ENCODE peak calls at places on chromosomes 6 and 20, in seven cellular contexts. U is psoas muscle, B is mesenchymal stem cell, L is mesendoderm, T is NT2/D1, X is transverse colon, S is heart left ventricle. F is an unnamed sample. For H3K4me1, the result is how much of the 10 kb centered on the place peaks cover.

GRCh38 chr20:34390769-34391447 is 27.8 kb downstream of the ITCH start:
- DNase-seq in U (peak), B (peak), L (peak), T (no peak), X (peak), S (no peak), F (peak)

GRCh38 chr6:109790131-109790530 is 99.0 kb downstream of the FIG4 start:
- DNase-seq in U (no peak), B (peak), L (peak), T (no peak), X (no peak), S (no peak), F (no peak)

GRCh38 chr6:64926051-64926450 is 781.0 kb downstream of the EYS start:
- DNase-seq in U (no peak), B (no peak), L (no peak), T (no peak), X (no peak), S (no peak), F (no peak)

GRCh38 chr6:48412656-48413055 is 301.7 kb upstream of the PTCHD4 start:
- DNase-seq in U (no peak), B (no peak), L (no peak), T (no peak), X (no peak), S (no peak), F (no peak)

GRCh38 chr6:35757461-35758123 is 18.8 kb upstream of the CLPSL2 start:
- DNase-seq in U (no peak), B (peak), L (peak), T (no peak), X (no peak), S (no peak), F (no peak)

GRCh38 chr6:169589699-169590257 is 112.1 kb downstream of the WDR27 start:
- DNase-seq in U (no peak), B (peak), L (no peak), T (no peak), X (no peak), S (no peak), F (no peak)

GRCh38 chr20:6333110-6333509 is 210.3 kb upstream of the FERMT1 start:
- DNase-seq in U (no peak), B (no peak), L (peak), T (peak), X (no peak), S (no peak), F (no peak)

GRCh38 chr6:116278853-116279231 is 888 bp downstream of the TSPYL1 start:
- DNase-seq in U (peak), B (no peak), L (no peak), T (no peak), X (no peak), S (peak), F (peak)

GRCh38 chr6:26347699-26348098 is 17.3 kb upstream of the BTN3A2 start:
- DNase-seq in U (no peak), B (no peak), L (no peak), T (no peak), X (no peak), S (no peak), F (no peak)

GRCh38 chr20:23139524-23139923 is 53.4 kb upstream of the CD93 start:
- DNase-seq in U (peak), B (no peak), L (no peak), T (no peak), X (no peak), S (no peak), F (peak)

GRCh38 chr6:37602801-37603200 is 94.9 kb downstream of the MDGA1 start:
- DNase-seq in U (no peak), B (no peak), L (no peak), T (no peak), X (no peak), S (no peak), F (no peak)

GRCh38 chr6:130324657-130325056 is 41.2 kb upstream of the TMEM200A start:
- DNase-seq in U (no peak), B (no peak), L (no peak), T (no peak), X (no peak), S (no peak), F (no peak)

GRCh38 chr6:8157839-8158238 is 55.5 kb upstream of the EEF1E1 start:
- DNase-seq in U (no peak), B (no peak), L (peak), T (no peak), X (peak), S (no peak), F (no peak)

GRCh38 chr20:61429458-61430227 is 177.6 kb downstream of the CDH4 start:
- DNase-seq in U (no peak), B (no peak), L (no peak), T (no peak), X (no peak), S (no peak), F (no peak)

GRCh38 chr6:34414999-34415858 is 10.6 kb downstream of the RPS10 start:
- DNase-seq in U (no peak), B (peak), L (peak), T (no peak), X (peak), S (no peak), F (peak)

GRCh38 chr6:151680846-151681425 is 126.5 kb upstream of the ESR1 start:
- DNase-seq in U (no peak), B (no peak), L (no peak), T (no peak), X (no peak), S (no peak), F (no peak)

GRCh38 chr6:109165392-109165964 is 70.2 kb downstream of the CEP57L1 start:
- DNase-seq in U (peak), B (peak), L (peak), T (no peak), X (peak), S (no peak), F (peak)

GRCh38 chr20:47545499-47545898 is 43.8 kb downstream of the NCOA3 start:
- DNase-seq in U (no peak), B (no peak), L (no peak), T (no peak), X (no peak), S (no peak), F (no peak)
- H3K4me1 ChIP-seq in U (under half), B (under half), L (under half), T (under half), X (under half), S (under half), F (under half)

GRCh38 chr6:105871542-105871941 is 214.6 kb upstream of the PRDM1 start:
- DNase-seq in U (no peak), B (no peak), L (no peak), T (no peak), X (no peak), S (no peak), F (no peak)
- H3K4me1 ChIP-seq in U (under half), B (under half), L (under half), T (under half), X (under half), S (under half), F (under half)

GRCh38 chr6:121998631-121999030 is 400.8 kb upstream of the HSF2 start:
- DNase-seq in U (no peak), B (no peak), L (no peak), T (no peak), X (no peak), S (no peak), F (no peak)
- H3K4me1 ChIP-seq in U (under half), B (under half), L (under half), T (under half), X (under half), S (under half), F (under half)

DNA sequence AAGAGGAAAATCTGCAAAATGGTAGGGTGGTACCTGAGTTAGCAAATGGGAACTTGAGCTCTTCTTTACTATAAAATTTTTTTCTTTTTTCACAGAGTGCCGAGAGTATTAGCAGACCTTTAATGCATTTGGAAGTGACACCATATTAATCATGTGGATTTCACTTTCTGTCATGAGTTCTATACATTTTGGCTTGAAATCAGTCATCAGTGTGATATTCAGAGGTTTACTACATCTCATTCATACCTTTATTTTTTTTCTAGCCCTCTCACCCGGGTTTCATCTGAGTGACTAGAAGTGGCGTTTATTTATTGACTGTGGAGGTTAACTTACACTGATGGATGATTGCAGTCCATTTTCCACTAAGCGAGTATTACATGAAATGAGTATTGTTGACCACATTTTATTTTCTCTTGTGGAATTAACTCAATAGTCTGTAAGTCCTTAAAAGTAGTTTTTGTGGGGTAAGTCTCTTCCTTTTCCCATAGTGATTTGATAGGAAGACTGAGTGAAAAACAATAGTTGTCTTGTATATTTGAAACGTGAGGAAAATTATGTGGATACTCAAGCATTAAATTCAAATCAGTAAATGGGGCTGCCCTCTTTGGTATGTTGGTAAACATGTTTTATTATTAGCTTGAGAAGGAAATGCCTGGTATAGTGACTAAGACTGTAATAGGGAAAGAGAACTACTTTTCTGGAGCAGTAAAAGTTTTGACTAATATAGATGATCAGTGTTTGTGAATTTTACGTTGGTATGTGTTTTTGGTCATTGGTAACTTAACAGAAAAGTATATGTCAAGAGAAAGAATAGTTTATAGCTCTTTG is 55.5 kb downstream of the JARID2 start:
- DNase-seq in U (no peak), B (no peak), L (no peak), T (no peak), X (no peak), S (no peak), F (no peak)
- H3K4me1 ChIP-seq in U (half or more), B (under half), L (under half), T (under half), X (under half), S (under half), F (half or more)

DNA sequence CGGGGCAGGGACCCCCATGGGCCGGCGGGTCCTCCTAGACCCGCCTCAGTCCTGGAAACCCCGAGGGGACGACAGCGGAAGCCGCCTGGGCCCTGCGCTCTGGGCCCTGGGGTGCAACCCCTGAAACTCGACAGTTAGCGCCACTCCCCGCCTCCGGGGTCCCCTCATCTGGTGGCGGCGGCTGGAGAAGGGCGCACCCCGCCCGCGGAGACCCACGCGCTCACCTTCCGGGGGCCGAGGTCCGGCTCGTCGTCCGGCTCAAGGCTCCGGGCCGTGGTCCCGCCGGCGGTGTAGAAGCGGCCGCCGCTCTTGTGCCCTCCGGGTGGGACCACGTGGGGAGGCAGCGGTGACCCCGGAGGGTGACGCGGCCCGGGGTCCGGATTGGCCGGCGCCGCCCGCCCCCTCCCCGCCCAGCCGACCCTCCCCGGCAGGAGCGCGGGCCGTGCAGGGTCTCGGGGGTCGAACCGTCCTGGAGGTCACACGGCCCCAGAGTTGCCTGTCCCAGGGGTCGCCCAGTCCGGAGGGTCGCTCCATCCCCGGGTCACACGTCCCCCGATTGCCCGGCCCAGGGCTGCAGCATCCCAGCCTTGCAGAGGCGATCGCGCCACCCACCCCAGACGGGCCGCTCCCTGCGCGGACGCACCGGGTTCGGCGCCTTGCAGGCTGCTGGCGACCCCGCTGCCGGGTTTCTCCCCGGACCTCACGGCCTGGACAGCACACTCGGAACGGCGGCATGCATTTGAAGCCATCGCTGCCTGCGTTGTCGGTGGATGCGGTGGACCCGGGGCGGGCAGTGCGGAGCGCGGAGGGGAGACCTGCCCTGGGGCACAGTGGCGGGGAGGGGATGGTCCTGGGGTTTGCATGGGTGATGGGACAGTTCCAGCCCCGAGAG is 22.4 kb upstream of the FRMD1 start:
- DNase-seq in U (peak), B (no peak), L (no peak), T (no peak), X (no peak), S (peak), F (no peak)
- H3K4me1 ChIP-seq in U (under half), B (under half), L (under half), T (under half), X (under half), S (under half), F (under half)

GRCh38 chr20:25225642-25226432 is 22.0 kb upstream of the PYGB start:
- DNase-seq in U (no peak), B (no peak), L (no peak), T (no peak), X (no peak), S (peak), F (no peak)

GRCh38 chr20:25223765-25224720 is 23.8 kb upstream of the PYGB start:
- DNase-seq in U (no peak), B (no peak), L (no peak), T (no peak), X (no peak), S (no peak), F (no peak)

GRCh38 chr20:25223179-25223661 is 24.7 kb upstream of the PYGB start:
- DNase-seq in U (no peak), B (peak), L (peak), T (peak), X (peak), S (no peak), F (no peak)

GRCh38 chr20:25226433-25227316 is 21.2 kb upstream of the PYGB start:
- DNase-seq in U (no peak), B (no peak), L (no peak), T (no peak), X (no peak), S (no peak), F (peak)

DNA sequence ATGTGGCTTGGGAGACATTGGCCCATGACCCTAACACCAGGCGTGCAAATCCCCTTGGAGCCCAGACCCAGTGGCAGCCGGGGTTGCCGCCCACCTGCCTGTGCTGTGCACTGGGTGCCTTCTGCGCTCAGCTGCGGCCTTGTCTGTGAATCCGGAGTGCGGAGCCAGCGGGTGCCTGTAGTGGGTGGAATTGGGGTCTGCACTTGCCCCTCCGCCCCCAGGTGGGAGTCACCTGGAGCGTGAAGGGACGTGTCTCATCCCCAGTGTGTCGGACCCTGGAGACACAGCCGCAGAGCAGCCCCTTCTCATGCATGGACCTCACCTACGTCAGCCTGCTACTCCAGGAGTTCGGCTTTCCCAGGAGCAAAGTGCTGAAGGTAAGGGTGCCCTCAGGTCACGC is 22.9 kb upstream of the PYGB start:
- DNase-seq in U (no peak), B (no peak), L (no peak), T (no peak), X (no peak), S (peak), F (no peak)
- H3K4me1 ChIP-seq in U (under half), B (half or more), L (under half), T (under half), X (under half), S (under half), F (under half)

GRCh38 chr6:125101128-125101527 is 52.4 kb upstream of the TPD52L1 start:
- DNase-seq in U (no peak), B (no peak), L (no peak), T (no peak), X (no peak), S (no peak), F (no peak)
- H3K4me1 ChIP-seq in U (under half), B (under half), L (under half), T (under half), X (under half), S (under half), F (under half)

DNA sequence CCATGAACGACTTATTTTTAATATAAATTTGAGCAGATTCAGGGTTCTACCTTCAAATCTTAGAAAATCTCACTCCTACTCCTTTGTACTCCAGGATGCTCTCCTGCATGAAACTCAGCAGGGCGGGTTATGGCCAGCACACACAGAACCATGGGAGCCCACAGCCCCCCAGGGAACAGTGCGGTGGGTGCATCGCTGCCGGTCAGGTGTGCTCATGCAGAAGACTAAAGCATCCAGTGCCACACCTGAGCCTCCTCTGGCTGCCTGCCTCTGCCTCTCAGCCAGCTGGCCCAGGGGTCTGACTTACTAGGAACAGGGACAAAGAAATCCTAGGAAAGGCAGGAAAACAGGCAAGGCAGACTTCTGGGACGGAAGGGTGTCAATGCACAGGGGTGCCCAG is 31.8 kb downstream of the EZR start:
- DNase-seq in U (no peak), B (no peak), L (no peak), T (no peak), X (peak), S (no peak), F (no peak)
- H3K4me1 ChIP-seq in U (under half), B (under half), L (under half), T (under half), X (under half), S (under half), F (under half)